ENCODE peak calls at places on chromosome 9, in ten cellular contexts. T is breast epithelium; X is naive thymus-derived CD4-positive, alpha-beta T cell; P is HCT116; R is aorta; S is colonic mucosa; K is mesenchymal stem cell; J is esophagus muscularis mucosa; V is testis; F is CD4-positive, alpha-beta memory T cell. L is an unnamed sample. For H3K36me3 and H3K27me3, the result is how much of the 10 kb centered on the place peaks cover.

GRCh38 chr9:107943901-107944300 is 454.3 kb upstream of the KLF4 start:
- DNase-seq in T (no peak), X (no peak), P (no peak), R (no peak), S (no peak), K (no peak), J (no peak), V (no peak), F (no peak), L (no peak)

GRCh38 chr9:68750179-68750685 is 45.2 kb downstream of the PIP5K1B start:
- DNase-seq in T (no peak), X (no peak), P (no peak), R (no peak), S (no peak), K (no peak), J (no peak), V (no peak), F (no peak), L (no peak)

GRCh38 chr9:107600060-107600573 is 110.5 kb upstream of the KLF4 start:
- DNase-seq in T (no peak), X (no peak), P (no peak), R (no peak), S (peak), K (peak), J (no peak), V (peak), F (no peak), L (no peak)

GRCh38 chr9:100700689-100701318 is 122.9 kb downstream of the CAVIN4 start:
- DNase-seq in T (no peak), X (no peak), P (peak), R (no peak), S (no peak), K (no peak), J (no peak), V (peak), F (no peak), L (peak)

GRCh38 chr9:36327903-36328302 is 69.7 kb upstream of the GNE start:
- DNase-seq in T (no peak), X (no peak), P (no peak), R (no peak), S (no peak), K (peak), J (no peak), V (no peak), F (no peak), L (no peak)

GRCh38 chr9:104850771-104851170 is 77.2 kb downstream of the ABCA1 start:
- DNase-seq in T (no peak), X (no peak), P (no peak), R (no peak), S (no peak), K (no peak), J (no peak), V (no peak), F (no peak), L (no peak)

GRCh38 chr9:98644011-98644410 is 64.7 kb downstream of the GABBR2 start:
- DNase-seq in T (no peak), X (no peak), P (no peak), R (no peak), S (no peak), K (no peak), J (no peak), V (no peak), F (no peak), L (no peak)

GRCh38 chr9:126965541-126966428 is 51.2 kb downstream of the RALGPS1 start:
- DNase-seq in T (no peak), X (peak), P (peak), R (peak), S (peak), K (peak), J (no peak), V (peak), F (peak), L (peak)

GRCh38 chr9:69809304-69809863 is 11.2 kb upstream of the CFAP95 start:
- DNase-seq in T (no peak), X (peak), P (peak), R (no peak), S (no peak), K (peak), J (no peak), V (peak), F (peak), L (peak)

GRCh38 chr9:14768561-14769234 is 46.2 kb upstream of the CER1 start:
- DNase-seq in T (no peak), X (peak), P (peak), R (no peak), S (no peak), K (peak), J (no peak), V (peak), F (peak), L (peak)

GRCh38 chr9:89466451-89467277 is 31.2 kb downstream of the SEMA4D start:
- DNase-seq in T (no peak), X (no peak), P (no peak), R (no peak), S (no peak), K (no peak), J (no peak), V (no peak), F (no peak), L (no peak)

GRCh38 chr9:128215491-128216404 is 12.6 kb downstream of the DNM1 start:
- DNase-seq in T (no peak), X (no peak), P (no peak), R (no peak), S (no peak), K (peak), J (no peak), V (no peak), F (no peak), L (peak)

GRCh38 chr9:75087279-75087823 is 604 bp downstream of the NMRK1 start:
- DNase-seq in T (no peak), X (peak), P (no peak), R (peak), S (peak), K (peak), J (no peak), V (peak), F (peak), L (peak)

GRCh38 chr9:77945798-77946197 is 85.8 kb downstream of the GNAQ start:
- DNase-seq in T (no peak), X (no peak), P (no peak), R (no peak), S (no peak), K (peak), J (no peak), V (no peak), F (no peak), L (no peak)

GRCh38 chr9:68495287-68495686 is 45.4 kb downstream of the TMEM252 start:
- DNase-seq in T (no peak), X (no peak), P (no peak), R (no peak), S (no peak), K (no peak), J (no peak), V (no peak), F (no peak), L (no peak)

GRCh38 chr9:129550199-129550839 is 70.6 kb downstream of the C9orf50 start:
- DNase-seq in T (peak), X (no peak), P (no peak), R (peak), S (peak), K (peak), J (peak), V (peak), F (no peak), L (peak)

GRCh38 chr9:110742741-110743371 is 74.3 kb downstream of the MUSK start:
- DNase-seq in T (no peak), X (no peak), P (no peak), R (no peak), S (no peak), K (peak), J (no peak), V (no peak), F (no peak), L (no peak)

GRCh38 chr9:113956901-113957777 is 81.0 kb downstream of the ZNF618 start:
- DNase-seq in T (no peak), X (no peak), P (no peak), R (no peak), S (no peak), K (no peak), J (no peak), V (no peak), F (no peak), L (no peak)

GRCh38 chr9:69535911-69536310 is 136.3 kb downstream of the APBA1 start:
- DNase-seq in T (no peak), X (no peak), P (no peak), R (no peak), S (no peak), K (no peak), J (no peak), V (no peak), F (no peak), L (no peak)

GRCh38 chr9:133204993-133205336 is 4.1 kb downstream of the OBP2B start:
- DNase-seq in T (no peak), X (no peak), P (no peak), R (no peak), S (no peak), K (no peak), J (no peak), V (no peak), F (no peak), L (no peak)

GRCh38 chr9:72601595-72601994 is 80.2 kb downstream of the TMC1 start:
- DNase-seq in T (no peak), X (no peak), P (no peak), R (no peak), S (no peak), K (no peak), J (no peak), V (no peak), F (no peak), L (no peak)

GRCh38 chr9:75903785-75904360 is 13.4 kb downstream of the PCSK5 start:
- DNase-seq in T (no peak), X (no peak), P (peak), R (no peak), S (no peak), K (no peak), J (no peak), V (no peak), F (no peak), L (no peak)

GRCh38 chr9:99134893-99135341 is 30.0 kb downstream of the TGFBR1 start:
- DNase-seq in T (no peak), X (peak), P (no peak), R (no peak), S (no peak), K (peak), J (no peak), V (no peak), F (no peak), L (no peak)

GRCh38 chr9:127835930-127836586 is 18.4 kb downstream of the ENG start:
- DNase-seq in T (no peak), X (no peak), P (no peak), R (peak), S (no peak), K (peak), J (no peak), V (no peak), F (no peak), L (peak)

GRCh38 chr9:138102246-138103051 is 224.9 kb downstream of the CACNA1B start:
- DNase-seq in T (no peak), X (no peak), P (no peak), R (no peak), S (peak), K (no peak), J (peak), V (peak), F (no peak), L (peak)

GRCh38 chr9:83196946-83197345 is 134.0 kb upstream of the RASEF start:
- DNase-seq in T (no peak), X (no peak), P (no peak), R (no peak), S (no peak), K (no peak), J (no peak), V (no peak), F (no peak), L (no peak)

GRCh38 chr9:76112151-76112550 is 221.7 kb downstream of the PCSK5 start:
- DNase-seq in T (no peak), X (no peak), P (no peak), R (no peak), S (no peak), K (no peak), J (no peak), V (no peak), F (no peak), L (no peak)

GRCh38 chr9:69180670-69181069 is 6.6 kb downstream of the TJP2 start:
- DNase-seq in T (no peak), X (no peak), P (peak), R (peak), S (peak), K (peak), J (no peak), V (no peak), F (peak), L (no peak)

GRCh38 chr9:20227166-20227874 is 395.0 kb downstream of the MLLT3 start:
- DNase-seq in T (no peak), X (no peak), P (no peak), R (no peak), S (no peak), K (no peak), J (no peak), V (no peak), F (no peak), L (no peak)
- H3K4me3 ChIP-seq in T (no peak), X (no peak), P (no peak), R (no peak), S (no peak), K (no peak), J (no peak), V (no peak), F (no peak), L (no peak)

GRCh38 chr9:35107337-35108290 is 4.7 kb upstream of the STOML2 start:
- DNase-seq in T (no peak), X (no peak), P (no peak), R (no peak), S (no peak), K (no peak), J (no peak), V (no peak), F (no peak), L (peak)

GRCh38 chr9:35105126-35105525 is 2.2 kb upstream of the STOML2 start:
- DNase-seq in T (no peak), X (no peak), P (no peak), R (no peak), S (no peak), K (no peak), J (no peak), V (no peak), F (no peak), L (peak)

GRCh38 chr9:35104586-35104985 is 1.7 kb upstream of the STOML2 start:
- DNase-seq in T (no peak), X (no peak), P (no peak), R (no peak), S (no peak), K (no peak), J (no peak), V (no peak), F (no peak), L (no peak)

GRCh38 chr9:35106343-35106730 is 3.4 kb upstream of the STOML2 start:
- DNase-seq in T (no peak), X (no peak), P (no peak), R (no peak), S (no peak), K (no peak), J (no peak), V (no peak), F (no peak), L (peak)

GRCh38 chr9:35105571-35106342 is 2.8 kb upstream of the STOML2 start:
- DNase-seq in T (no peak), X (no peak), P (no peak), R (no peak), S (no peak), K (no peak), J (no peak), V (no peak), F (no peak), L (peak)
- H3K36me3 ChIP-seq in T (under half), X (under half), P (under half), R (under half), S (under half), K (half or more), J (half or more), V (under half), F (under half), L (under half)

GRCh38 chr9:135324329-135324728 is 155.3 kb upstream of the PPP1R26 start:
- DNase-seq in T (no peak), X (no peak), P (no peak), R (no peak), S (no peak), K (no peak), J (no peak), V (no peak), F (no peak), L (peak)
- H3K27me3 ChIP-seq in T (under half), X (under half), P (under half), R (under half), S (under half), K (under half), J (under half), V (under half), F (under half), L (under half)

DNA sequence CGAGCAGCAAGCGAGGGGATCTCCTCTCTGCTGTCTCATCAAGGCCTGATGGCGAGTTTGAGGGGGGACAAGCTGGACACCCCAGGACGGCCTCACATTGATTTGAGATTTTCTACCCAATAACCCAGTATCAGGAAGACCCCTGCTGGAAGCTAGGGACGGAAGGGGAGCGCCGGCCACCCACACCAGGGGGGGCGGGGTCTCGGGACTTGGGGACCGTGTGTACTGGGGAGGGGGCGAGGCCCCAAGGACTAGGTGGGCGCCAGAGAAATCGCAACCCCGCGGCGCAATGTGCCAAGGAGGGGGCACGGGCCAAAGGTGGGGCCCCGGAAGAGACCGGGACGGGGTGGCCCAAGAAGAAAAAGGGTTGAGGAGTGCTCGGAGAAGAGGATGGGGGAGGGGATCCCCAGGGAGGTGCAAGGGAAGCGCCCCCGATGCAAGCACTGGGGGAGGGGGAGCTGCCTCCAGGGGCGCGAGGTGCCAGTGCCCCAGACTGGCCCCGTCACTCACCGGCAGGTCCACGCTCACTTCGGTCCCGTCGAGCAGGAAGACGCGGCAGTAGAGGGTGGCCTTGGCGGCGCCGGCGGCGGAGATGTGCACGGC is 1.1 kb downstream of the EPB41L4B start:
- DNase-seq in T (no peak), X (no peak), P (no peak), R (no peak), S (no peak), K (no peak), J (no peak), V (no peak), F (no peak), L (peak)
- H3K4me3 ChIP-seq in T (peak), X (no peak), P (peak), R (peak), S (peak), K (peak), J (peak), V (peak), F (no peak), L (peak)